ENCODE peak calls at places on chromosomes 3 and 15, in five cellular contexts. F is neural progenitor cell, D is MM.1S, O is SK-N-SH, U is PC-3. B is an unnamed sample.

GRCh38 chr3:181446741-181447140 is 265.0 kb upstream of the SOX2 start:
- DNase-seq in F (no peak), D (no peak), O (no peak), U (no peak), B (no peak)

GRCh38 chr15:43749690-43750345 is 3.6 kb downstream of the PDIA3 start:
- DNase-seq in F (no peak), D (peak; percentile 84), O (no peak), U (no peak), B (peak; percentile 42)

GRCh38 chr3:150145659-150146058 is 175.0 kb upstream of the PFN2 start:
- DNase-seq in F (no peak), D (no peak), O (no peak), U (no peak), B (peak; percentile 9)

GRCh38 chr3:84772841-84773240 is 185.9 kb upstream of the CADM2 start:
- DNase-seq in F (no peak), D (no peak), O (no peak), U (peak; percentile 47), B (no peak)

GRCh38 chr3:154151969-154152368 is 30.8 kb downstream of the ARHGEF26 start:
- DNase-seq in F (no peak), D (no peak), O (no peak), U (peak; percentile 69), B (peak; percentile 67)

GRCh38 chr3:127180859-127181258 is 12.1 kb upstream of the PRR23E start:
- DNase-seq in F (no peak), D (no peak), O (no peak), U (no peak), B (no peak)

GRCh38 chr3:42148982-42149432 is 57.9 kb downstream of the TRAK1 start:
- DNase-seq in F (peak; percentile 94), D (no peak), O (peak; percentile 86), U (peak; percentile 37), B (peak; percentile 83)

GRCh38 chr15:25830844-25831443 is 32.2 kb downstream of the ATP10A start:
- DNase-seq in F (no peak), D (no peak), O (no peak), U (peak; percentile 80), B (peak; percentile 98)

DNA sequence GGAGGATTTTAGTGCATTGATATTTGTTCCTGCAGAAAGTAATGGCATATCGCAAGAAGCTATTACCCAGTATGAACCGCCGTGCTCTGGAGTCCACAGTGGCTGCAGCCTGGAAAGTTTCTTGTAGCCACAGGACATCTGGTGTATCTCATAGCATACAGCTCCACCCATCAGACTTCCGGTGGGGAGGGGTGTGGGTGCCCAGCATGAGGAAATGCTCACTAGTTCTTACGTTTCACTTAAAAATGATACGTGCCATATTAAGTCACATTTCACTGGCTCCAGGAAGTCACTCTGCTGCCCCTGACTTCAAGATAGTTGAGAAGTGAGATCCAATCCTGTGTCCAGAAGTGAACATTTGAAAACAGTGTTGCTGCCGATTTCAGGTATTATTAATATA is 990.4 kb downstream of the GBE1 start:
- DNase-seq in F (no peak), D (no peak), O (peak; percentile 59), U (peak; percentile 64), B (peak; percentile 82)
- H3K9ac ChIP-seq in F (no peak overlapping the region), D (no peak overlapping the region), O (no peak overlapping the region), U (peak overlapping the region; percentile 76), B (peak overlapping the region; percentile 86)

GRCh38 chr15:55535436-55535835 is 27.4 kb upstream of the DNAAF4 start:
- DNase-seq in F (no peak), D (no peak), O (no peak), U (no peak), B (no peak)

GRCh38 chr15:55532944-55533343 is 24.9 kb upstream of the DNAAF4 start:
- DNase-seq in F (no peak), D (no peak), O (no peak), U (no peak), B (no peak)

GRCh38 chr15:55527150-55527549 is 19.1 kb upstream of the DNAAF4 start:
- DNase-seq in F (peak; percentile 21), D (no peak), O (no peak), U (no peak), B (no peak)

GRCh38 chr15:55526559-55527036 is 18.6 kb upstream of the DNAAF4 start:
- DNase-seq in F (peak; percentile 63), D (peak; percentile 69), O (peak; percentile 51), U (peak; percentile 53), B (peak; percentile 79)

GRCh38 chr15:55530861-55531313 is 22.9 kb upstream of the DNAAF4 start:
- DNase-seq in F (no peak), D (no peak), O (no peak), U (peak; percentile 22), B (peak; percentile 64)
- TF ChIP-seq EZH2phosphoT487 in F (no peak), D (no peak), O (no peak), U (no peak), B (no peak)

DNA sequence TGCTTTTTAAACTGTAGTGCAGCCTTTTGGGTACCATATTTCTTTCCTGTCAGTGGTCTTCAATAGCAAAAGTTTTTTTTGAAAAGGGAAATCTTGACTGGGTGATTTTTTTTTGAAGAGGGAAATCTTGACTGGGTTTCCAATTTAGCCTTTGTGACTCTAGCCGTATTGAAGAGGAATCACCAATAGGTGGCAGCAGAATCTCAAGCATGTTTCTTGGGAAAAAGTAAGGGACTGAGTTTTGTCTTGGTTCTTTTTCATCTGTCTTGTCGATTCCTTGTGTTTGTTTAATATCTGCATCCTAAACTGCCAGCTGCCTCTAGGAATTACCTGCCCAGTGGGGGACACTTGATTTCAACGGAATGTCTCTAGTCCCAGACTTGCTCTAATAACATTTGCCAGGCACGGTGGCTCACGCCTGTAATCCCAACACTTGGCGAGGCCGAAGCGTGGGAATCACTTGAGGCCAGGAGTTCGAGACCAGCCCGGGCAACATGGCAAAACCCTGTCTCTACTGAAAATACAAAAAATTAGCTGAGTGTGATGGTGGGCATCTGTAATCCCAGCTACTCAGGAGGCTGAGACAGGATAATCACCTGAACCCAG is 89.2 kb downstream of the RBPMS2 start:
- DNase-seq in F (peak; percentile 73), D (peak; percentile 52), O (peak; percentile 65), U (peak; percentile 65), B (peak; percentile 76)
- H3F3A ChIP-seq in F (peaks cover 62% of the 10 kb centered on the region), D (no peaks in the 10 kb centered on the region), O (peaks cover 21% of the 10 kb centered on the region), U (no peaks in the 10 kb centered on the region), B (peaks cover 21% of the 10 kb centered on the region)

GRCh38 chr3:141426404-141427034 is 58.2 kb downstream of the ZBTB38 start:
- DNase-seq in F (peak; percentile 38), D (no peak), O (no peak), U (no peak), B (peak; percentile 73)
- H3K9ac ChIP-seq in F (no peak overlapping the region), D (peak overlapping the region; percentile 1), O (no peak overlapping the region), U (no peak overlapping the region), B (peak overlapping the region; percentile 30)

GRCh38 chr3:56052219-56052618 is 416.0 kb downstream of the ERC2 start:
- DNase-seq in F (no peak), D (no peak), O (no peak), U (no peak), B (no peak)
- TF ChIP-seq EZH2phosphoT487 in F (no peak), D (no peak), O (no peak), U (no peak), B (no peak)

GRCh38 chr3:52695798-52696649 is 9.6 kb downstream of the GLT8D1 start:
- DNase-seq in F (no peak), D (no peak), O (no peak), U (no peak), B (no peak)
- H3F3A ChIP-seq in F (peaks cover 83% of the 10 kb centered on the region), D (peaks cover 74% of the 10 kb centered on the region), O (peaks cover 59% of the 10 kb centered on the region), U (peaks cover 36% of the 10 kb centered on the region), B (peaks cover 88% of the 10 kb centered on the region)

GRCh38 chr3:23201154-23201838 is 1.8 kb upstream of the UBE2E2 start:
- DNase-seq in F (no peak), D (no peak), O (no peak), U (no peak), B (no peak)

GRCh38 chr3:23198801-23199200 is 4.3 kb upstream of the UBE2E2 start:
- DNase-seq in F (no peak), D (no peak), O (no peak), U (no peak), B (peak; percentile 74)

GRCh38 chr3:23202921-23203650 is at the start of gene UBE2E2:
- DNase-seq in F (peak; percentile 91), D (peak; percentile 79), O (peak; percentile 97), U (peak; percentile 82), B (peak; percentile 87)

GRCh38 chr3:23202203-23202920 is 765 bp upstream of the UBE2E2 start:
- DNase-seq in F (no peak), D (no peak), O (no peak), U (peak; percentile 11), B (peak; percentile 62)

DNA sequence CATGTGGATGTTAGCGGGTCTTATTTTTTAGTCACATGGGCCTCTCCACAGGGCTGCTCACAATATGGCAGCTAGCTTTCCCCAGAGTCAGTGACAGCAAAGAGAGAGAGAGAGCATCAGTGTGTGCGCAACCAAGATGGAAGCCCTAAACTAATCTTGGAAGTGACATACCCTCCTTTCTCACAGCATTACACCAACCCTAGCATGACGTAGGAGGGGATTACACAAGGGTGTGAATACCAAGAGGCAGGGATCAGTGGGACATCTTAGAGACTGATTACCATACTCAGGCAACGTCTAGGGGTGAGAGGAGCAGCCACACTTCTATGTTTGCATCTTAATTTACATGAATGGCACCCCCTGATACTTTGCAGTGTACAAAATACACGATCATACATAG is 3.5 kb upstream of the UBE2E2 start:
- DNase-seq in F (peak; percentile 24), D (no peak), O (no peak), U (no peak), B (no peak)
- H3K9ac ChIP-seq in F (no peak overlapping the region), D (no peak overlapping the region), O (no peak overlapping the region), U (no peak overlapping the region), B (no peak overlapping the region)

GRCh38 chr3:125602752-125603649 is 7.7 kb upstream of the OSBPL11 start:
- DNase-seq in F (peak; percentile 33), D (no peak), O (no peak), U (peak; percentile 19), B (peak; percentile 84)
- TF ChIP-seq EZH2phosphoT487 in F (no peak), D (no peak), O (no peak), U (no peak), B (no peak)

DNA sequence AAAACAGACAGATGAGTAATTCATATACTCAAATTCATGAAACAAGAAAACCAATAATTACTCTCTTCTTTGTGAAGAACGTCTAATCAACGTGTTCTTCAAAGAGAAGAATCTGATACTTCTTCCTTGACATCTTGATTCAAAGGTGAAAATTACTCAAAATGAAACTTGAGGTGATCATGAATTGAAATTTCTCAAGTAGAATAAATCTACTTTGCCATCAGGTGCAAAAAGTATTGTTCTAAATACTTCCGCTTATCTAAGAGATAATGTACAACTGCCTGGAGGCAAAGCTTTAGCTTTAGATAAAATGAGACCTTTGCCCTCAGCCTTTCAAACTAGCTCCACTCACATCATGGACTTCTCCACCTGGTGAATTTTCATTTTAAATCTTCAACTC is 13.9 kb upstream of the XXYLT1 start:
- DNase-seq in F (no peak), D (no peak), O (no peak), U (no peak), B (no peak)
- H3F3A ChIP-seq in F (no peaks in the 10 kb centered on the region), D (no peaks in the 10 kb centered on the region), O (peaks cover 13% of the 10 kb centered on the region), U (no peaks in the 10 kb centered on the region), B (peaks cover 13% of the 10 kb centered on the region)

GRCh38 chr15:57152666-57153065 is 223.6 kb upstream of the CGNL1 start:
- DNase-seq in F (no peak), D (no peak), O (no peak), U (no peak), B (no peak)

GRCh38 chr15:57148236-57148635 is 228.1 kb upstream of the CGNL1 start:
- DNase-seq in F (no peak), D (no peak), O (no peak), U (no peak), B (no peak)

GRCh38 chr15:57149196-57149595 is 227.1 kb upstream of the CGNL1 start:
- DNase-seq in F (no peak), D (no peak), O (no peak), U (no peak), B (peak; percentile 61)

GRCh38 chr15:57152133-57152532 is 224.2 kb upstream of the CGNL1 start:
- DNase-seq in F (no peak), D (no peak), O (no peak), U (no peak), B (no peak)

GRCh38 chr15:57150066-57150865 is 226.0 kb upstream of the CGNL1 start:
- DNase-seq in F (no peak), D (no peak), O (no peak), U (no peak), B (no peak)
- H3K9ac ChIP-seq in F (no peak overlapping the region), D (no peak overlapping the region), O (peak overlapping the region; percentile 11), U (no peak overlapping the region), B (no peak overlapping the region)

B was measured in GM23248.